ENCODE peak calls at places on chromosomes 5 and 9, in seven cellular contexts. U, A, H, V, T, L and C are unnamed samples.
A peak's percentile ranks its signal among the peaks of the same experiment; 100 is the strongest.

GRCh38 chr9:69768716-69769115 is 8.9 kb upstream of the PTAR1 start:
- DNase-seq in A (no peak), T (no peak), U (no peak), L (no peak), V (no peak), H (no peak), C (no peak)

GRCh38 chr5:96425436-96425835 is 7.6 kb downstream of the PCSK1 start:
- DNase-seq in T (no peak), A (no peak), L (no peak), U (no peak), H (no peak), V (no peak), C (no peak)

GRCh38 chr9:112041536-112042243 is 133.4 kb downstream of the SUSD1 start:
- DNase-seq in T (no peak), H (no peak), V (peak; percentile 46), U (no peak), L (no peak), A (no peak), C (peak; percentile 75)

GRCh38 chr5:102792705-102793104 is 37.6 kb downstream of the PAM start:
- DNase-seq in U (no peak), L (no peak), V (no peak), H (peak; percentile 20), A (no peak), T (no peak), C (no peak)

GRCh38 chr9:116476002-116476401 is 211.1 kb upstream of the TRIM32 start:
- DNase-seq in H (no peak), U (no peak), V (no peak), L (no peak), A (no peak), T (no peak), C (no peak)

GRCh38 chr9:82313697-82314096 is 325.1 kb downstream of the SPATA31D1 start:
- DNase-seq in A (no peak), V (no peak), L (no peak), U (no peak), T (no peak), H (no peak), C (no peak)

GRCh38 chr5:176650354-176650884 is 3.1 kb downstream of the TSPAN17 start:
- DNase-seq in U (no peak), T (no peak), H (no peak), A (no peak), L (no peak), V (no peak), C (no peak)

GRCh38 chr5:138932171-138932810 is 57.2 kb upstream of the LRRTM2 start:
- DNase-seq in V (peak; percentile 27), U (no peak), T (no peak), H (peak; percentile 19), L (no peak), A (peak; percentile 56), C (no peak)

GRCh38 chr9:25678147-25678666 is at the start of gene TUSC1:
- DNase-seq in V (peak; percentile 90), H (no peak), A (peak; percentile 92), U (peak; percentile 1), T (peak; percentile 79), L (peak; percentile 92), C (peak; percentile 81)

GRCh38 chr9:27293046-27293445 is 3.9 kb downstream of the EQTN start:
- DNase-seq in T (peak; percentile 38), A (no peak), L (no peak), U (no peak), V (no peak), H (no peak), C (no peak)
- TF ChIP-seq POLR2A in T (no peak), A (no peak), L (no peak), U (no peak), V (no peak), H (no peak), C (no peak)

GRCh38 chr5:17127743-17128231 is 89.6 kb upstream of the BASP1 start:
- DNase-seq in V (no peak), A (no peak), U (no peak), T (no peak), H (no peak), L (no peak), C (peak; percentile 78)
- TF ChIP-seq POLR2A in V (no peak), A (no peak), U (no peak), T (no peak), H (no peak), L (no peak), C (no peak)

DNA sequence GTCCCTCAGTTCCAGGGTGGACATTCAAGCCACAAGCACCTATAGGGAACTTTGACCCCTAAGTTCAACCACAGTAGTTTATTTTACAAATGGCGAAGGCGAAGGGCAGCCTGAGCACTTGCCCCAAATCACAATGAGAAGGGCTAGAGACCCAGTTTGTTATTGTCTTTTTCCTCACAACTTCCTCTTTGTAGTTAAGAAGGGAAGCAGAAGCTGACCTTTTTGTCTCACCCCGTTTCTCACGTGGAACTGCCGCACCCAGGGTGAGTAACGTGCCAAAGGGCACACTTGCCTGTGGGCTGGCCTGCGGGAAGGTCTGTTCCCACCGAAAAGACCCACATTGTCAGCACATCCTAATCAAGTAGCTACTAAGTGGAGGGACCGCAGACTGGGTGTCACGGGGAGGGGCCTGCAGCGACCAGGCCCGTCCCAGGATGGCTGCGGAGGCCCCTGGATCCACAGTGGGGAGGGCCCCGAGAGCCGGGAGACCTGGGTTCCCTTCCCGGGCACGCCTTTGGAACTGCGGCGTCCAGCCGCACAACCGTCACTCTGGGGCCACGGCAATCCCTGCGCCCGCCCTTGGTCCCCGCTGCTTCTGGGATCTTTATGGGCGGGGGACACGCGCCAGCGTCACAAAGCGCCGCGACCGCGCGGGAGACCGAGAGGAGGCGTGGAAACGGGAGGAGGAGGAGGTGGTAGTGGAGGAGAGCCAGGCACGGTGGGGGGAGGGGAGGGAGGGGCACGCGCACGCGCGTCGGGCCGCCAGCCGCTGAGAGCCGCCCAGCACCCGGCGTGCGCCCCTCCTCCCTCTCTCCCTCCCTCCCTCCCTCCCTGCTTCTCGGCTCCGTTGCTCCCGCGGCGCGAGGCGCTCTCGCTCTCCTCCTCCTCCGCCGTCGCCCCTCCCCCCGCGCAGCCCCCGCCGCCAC is at the start of gene UBE2R2:
- DNase-seq in V (peak; percentile 95), L (peak; percentile 97), U (peak; percentile 58), H (peak; percentile 99), T (peak; percentile 88), A (peak; percentile 94), C (peak; percentile 71)
- TF ChIP-seq POLR2A in V (no peak), L (peak; percentile 93), U (no peak), H (peak; percentile 94), T (no peak), A (peak; percentile 75), C (peak; percentile 23)

DNA sequence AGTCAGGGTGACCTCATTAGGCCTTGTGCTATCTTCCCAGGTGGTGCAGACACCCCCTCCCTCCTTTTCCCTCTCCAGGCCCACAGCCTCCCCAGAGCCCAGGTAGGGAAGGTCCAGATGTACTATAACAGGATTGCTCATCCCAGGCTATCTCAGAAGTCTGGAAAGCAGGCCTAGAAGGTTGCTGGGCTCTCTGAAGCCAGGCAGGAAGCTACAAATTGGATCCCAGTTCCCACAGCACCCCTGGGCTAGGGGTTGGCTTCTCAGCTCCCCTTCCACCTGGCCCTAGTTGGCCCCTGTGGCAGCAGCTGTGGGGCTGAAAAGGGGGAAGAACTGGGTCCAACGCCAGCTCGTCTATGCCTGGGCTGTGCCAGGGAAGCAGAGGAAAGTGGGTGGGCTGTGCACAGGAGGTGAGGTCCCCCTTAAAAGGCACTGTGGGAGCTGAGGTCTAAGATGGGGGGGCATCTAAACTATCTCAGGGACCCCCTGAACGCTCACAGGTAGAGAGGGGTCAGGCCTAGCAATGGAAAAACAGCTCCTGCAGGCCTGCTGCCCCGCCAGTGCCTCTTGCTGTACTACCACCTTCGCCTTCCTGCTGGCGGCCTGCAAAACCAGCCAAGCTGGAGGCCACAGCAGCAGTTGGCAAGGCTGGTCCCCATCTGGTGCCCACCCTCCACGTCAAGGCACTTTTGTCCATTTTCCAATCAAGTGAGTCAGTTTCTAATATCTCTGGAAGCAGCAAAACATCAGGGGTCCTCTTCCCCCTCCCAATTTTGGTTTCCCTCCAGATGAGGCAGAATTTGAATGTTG is 13.3 kb upstream of the PSMD5 start:
- DNase-seq in T (no peak), H (no peak), U (no peak), A (no peak), L (no peak), V (no peak), C (no peak)
- TF ChIP-seq POLR2A in T (no peak), H (no peak), U (no peak), A (no peak), L (no peak), V (no peak), C (no peak)

DNA sequence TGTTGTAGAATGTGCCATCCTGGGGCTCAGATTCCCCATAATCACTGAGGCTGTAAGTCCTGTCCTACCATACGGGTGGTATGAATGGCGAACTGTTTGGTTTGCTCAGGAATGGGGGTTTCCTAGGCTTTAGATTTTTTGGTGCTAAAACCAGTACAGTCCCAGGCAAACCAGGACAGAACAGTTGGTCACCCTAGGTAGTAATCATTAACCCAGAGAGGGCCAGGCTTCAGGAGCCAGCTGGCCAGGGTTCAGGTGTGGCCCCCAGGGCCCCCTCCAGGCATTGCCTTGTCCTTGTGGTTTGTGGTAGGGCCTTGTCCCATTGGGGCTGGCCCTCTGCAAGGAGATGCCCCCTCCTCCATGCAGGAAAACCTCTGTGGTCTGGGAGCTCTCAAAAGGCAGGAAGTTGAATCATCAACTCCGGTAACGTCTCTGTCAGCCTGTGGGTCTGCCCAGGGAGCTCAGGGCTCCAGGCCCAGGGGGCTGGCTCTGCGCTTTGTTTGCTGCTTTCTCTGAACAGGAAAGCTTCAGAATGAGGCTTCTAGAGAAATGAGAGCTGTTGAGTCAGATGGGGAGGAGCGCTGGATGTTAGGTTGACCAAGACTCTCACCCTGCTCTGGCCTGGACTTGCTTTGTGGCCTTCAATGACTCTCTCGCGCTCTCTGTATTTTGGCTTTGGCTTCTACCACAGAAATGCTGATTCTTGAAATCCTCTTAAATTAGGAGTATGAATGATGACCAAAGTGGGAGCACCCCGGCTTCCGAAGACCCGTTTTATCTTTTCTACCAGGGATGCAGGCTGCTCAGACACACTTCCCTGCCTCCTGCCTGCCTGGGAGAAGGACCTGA is 22.2 kb upstream of the JADE2 start:
- DNase-seq in L (peak; percentile 75), A (peak; percentile 87), T (peak; percentile 63), H (peak; percentile 98), U (no peak), V (peak; percentile 62), C (peak; percentile 85)
- TF ChIP-seq POLR2A in L (peak; percentile 87), A (no peak), T (no peak), H (no peak), U (no peak), V (no peak), C (peak; percentile 10)

GRCh38 chr9:34049630-34050384 is 1.1 kb upstream of the UBAP2 start:
- DNase-seq in V (no peak), A (no peak), T (no peak), H (peak; percentile 56), L (no peak), U (no peak), C (no peak)
- TF ChIP-seq POLR2A in V (no peak), A (no peak), T (no peak), H (no peak), L (peak; percentile 13), U (no peak), C (no peak)

GRCh38 chr5:72959257-72959656 is 3.4 kb downstream of the FCHO2 start:
- DNase-seq in H (no peak), V (no peak), A (no peak), L (no peak), U (no peak), T (no peak), C (no peak)
- TF ChIP-seq POLR2A in H (no peak), V (no peak), A (no peak), L (no peak), U (no peak), T (no peak), C (no peak)